ENCODE peak calls at places on chromosomes 5 and 9, in ten cellular contexts. One of them, this sample, is unnamed.
A peak's percentile ranks its signal among the peaks of the same experiment; 100 is the strongest.

GRCh38 chr5:178505639-178506407 is 84.4 kb downstream of the COL23A1 start:
- DNase-seq in KG1: no peak
- DNase-seq in activated CD8-positive, alpha-beta T cell treated with anti-CD3 and anti-CD28 coated beads for 36 hours: no peak
- DNase-seq in lung microvascular endothelial cell: no peak
- DNase-seq in anterior cingulate cortex: no peak
- DNase-seq in mesenteric fat pad: peak; percentile 82
- DNase-seq in activated gamma-delta T cell: no peak
- DNase-seq in amniotic stem cell: no peak
- DNase-seq in iris pigment epithelial cell: no peak
- DNase-seq in memory B cell: no peak
- DNase-seq in this sample: no peak

GRCh38 chr5:168656633-168657032 is 77.5 kb upstream of the PANK3 start:
- DNase-seq in KG1: no peak
- DNase-seq in activated CD8-positive, alpha-beta T cell treated with anti-CD3 and anti-CD28 coated beads for 36 hours: no peak
- DNase-seq in lung microvascular endothelial cell: no peak
- DNase-seq in anterior cingulate cortex: no peak
- DNase-seq in mesenteric fat pad: no peak
- DNase-seq in activated gamma-delta T cell: no peak
- DNase-seq in amniotic stem cell: no peak
- DNase-seq in iris pigment epithelial cell: peak; percentile 28
- DNase-seq in memory B cell: no peak
- DNase-seq in this sample: no peak

GRCh38 chr5:29882036-29882435 is 1311.5 kb upstream of the CDH6 start:
- DNase-seq in KG1: no peak
- DNase-seq in activated CD8-positive, alpha-beta T cell treated with anti-CD3 and anti-CD28 coated beads for 36 hours: no peak
- DNase-seq in lung microvascular endothelial cell: no peak
- DNase-seq in anterior cingulate cortex: no peak
- DNase-seq in mesenteric fat pad: no peak
- DNase-seq in activated gamma-delta T cell: no peak
- DNase-seq in amniotic stem cell: no peak
- DNase-seq in iris pigment epithelial cell: no peak
- DNase-seq in memory B cell: no peak
- DNase-seq in this sample: no peak

GRCh38 chr5:138032028-138032571 is 779 bp downstream of the FAM13B start:
- DNase-seq in KG1: peak; percentile 13
- DNase-seq in activated CD8-positive, alpha-beta T cell treated with anti-CD3 and anti-CD28 coated beads for 36 hours: peak; percentile 62
- DNase-seq in lung microvascular endothelial cell: peak; percentile 53
- DNase-seq in anterior cingulate cortex: no peak
- DNase-seq in mesenteric fat pad: no peak
- DNase-seq in activated gamma-delta T cell: peak; percentile 50
- DNase-seq in amniotic stem cell: no peak
- DNase-seq in iris pigment epithelial cell: peak; percentile 54
- DNase-seq in memory B cell: no peak
- DNase-seq in this sample: peak; percentile 36

GRCh38 chr5:19235101-19235584 is 752.9 kb downstream of the CDH18 start:
- DNase-seq in KG1: no peak
- DNase-seq in activated CD8-positive, alpha-beta T cell treated with anti-CD3 and anti-CD28 coated beads for 36 hours: no peak
- DNase-seq in lung microvascular endothelial cell: no peak
- DNase-seq in anterior cingulate cortex: no peak
- DNase-seq in mesenteric fat pad: no peak
- DNase-seq in activated gamma-delta T cell: no peak
- DNase-seq in amniotic stem cell: no peak
- DNase-seq in iris pigment epithelial cell: peak; percentile 0
- DNase-seq in memory B cell: no peak
- DNase-seq in this sample: no peak

GRCh38 chr9:5569357-5569756 is 59.0 kb downstream of the PDCD1LG2 start:
- DNase-seq in KG1: no peak
- DNase-seq in activated CD8-positive, alpha-beta T cell treated with anti-CD3 and anti-CD28 coated beads for 36 hours: no peak
- DNase-seq in lung microvascular endothelial cell: no peak
- DNase-seq in anterior cingulate cortex: no peak
- DNase-seq in mesenteric fat pad: no peak
- DNase-seq in activated gamma-delta T cell: no peak
- DNase-seq in amniotic stem cell: no peak
- DNase-seq in iris pigment epithelial cell: peak; percentile 35
- DNase-seq in memory B cell: no peak
- DNase-seq in this sample: no peak

GRCh38 chr9:115367780-115368179 is 249.8 kb upstream of the TNC start:
- DNase-seq in KG1: no peak
- DNase-seq in activated CD8-positive, alpha-beta T cell treated with anti-CD3 and anti-CD28 coated beads for 36 hours: no peak
- DNase-seq in lung microvascular endothelial cell: no peak
- DNase-seq in anterior cingulate cortex: no peak
- DNase-seq in mesenteric fat pad: no peak
- DNase-seq in activated gamma-delta T cell: no peak
- DNase-seq in amniotic stem cell: no peak
- DNase-seq in iris pigment epithelial cell: peak; percentile 76
- DNase-seq in memory B cell: no peak
- DNase-seq in this sample: no peak

GRCh38 chr9:120066315-120066714 is 513.7 kb downstream of the CDK5RAP2 start:
- DNase-seq in KG1: no peak
- DNase-seq in activated CD8-positive, alpha-beta T cell treated with anti-CD3 and anti-CD28 coated beads for 36 hours: no peak
- DNase-seq in lung microvascular endothelial cell: no peak
- DNase-seq in anterior cingulate cortex: no peak
- DNase-seq in mesenteric fat pad: no peak
- DNase-seq in activated gamma-delta T cell: no peak
- DNase-seq in amniotic stem cell: no peak
- DNase-seq in iris pigment epithelial cell: no peak
- DNase-seq in memory B cell: no peak
- DNase-seq in this sample: no peak

GRCh38 chr9:114372971-114373591 is 14.7 kb downstream of the AKNA start:
- DNase-seq in KG1: peak; percentile 86
- DNase-seq in activated CD8-positive, alpha-beta T cell treated with anti-CD3 and anti-CD28 coated beads for 36 hours: peak; percentile 96
- DNase-seq in lung microvascular endothelial cell: peak; percentile 28
- DNase-seq in anterior cingulate cortex: no peak
- DNase-seq in mesenteric fat pad: no peak
- DNase-seq in activated gamma-delta T cell: peak; percentile 69
- DNase-seq in amniotic stem cell: no peak
- DNase-seq in iris pigment epithelial cell: no peak
- DNase-seq in memory B cell: peak; percentile 68
- DNase-seq in this sample: peak; percentile 63

GRCh38 chr5:62093981-62094380 is 212.0 kb upstream of the KIF2A start:
- DNase-seq in KG1: no peak
- DNase-seq in activated CD8-positive, alpha-beta T cell treated with anti-CD3 and anti-CD28 coated beads for 36 hours: no peak
- DNase-seq in lung microvascular endothelial cell: peak; percentile 58
- DNase-seq in anterior cingulate cortex: no peak
- DNase-seq in mesenteric fat pad: no peak
- DNase-seq in activated gamma-delta T cell: no peak
- DNase-seq in amniotic stem cell: no peak
- DNase-seq in iris pigment epithelial cell: peak; percentile 43
- DNase-seq in memory B cell: no peak
- DNase-seq in this sample: no peak

GRCh38 chr9:88741335-88741734 is 206.4 kb downstream of the NXNL2 start:
- DNase-seq in KG1: peak; percentile 2
- DNase-seq in activated CD8-positive, alpha-beta T cell treated with anti-CD3 and anti-CD28 coated beads for 36 hours: peak; percentile 27
- DNase-seq in lung microvascular endothelial cell: no peak
- DNase-seq in anterior cingulate cortex: no peak
- DNase-seq in mesenteric fat pad: no peak
- DNase-seq in activated gamma-delta T cell: no peak
- DNase-seq in amniotic stem cell: no peak
- DNase-seq in iris pigment epithelial cell: no peak
- DNase-seq in memory B cell: no peak
- DNase-seq in this sample: no peak

GRCh38 chr5:110441035-110441434 is 285.4 kb downstream of the TMEM232 start:
- DNase-seq in KG1: no peak
- DNase-seq in activated CD8-positive, alpha-beta T cell treated with anti-CD3 and anti-CD28 coated beads for 36 hours: peak; percentile 18
- DNase-seq in lung microvascular endothelial cell: no peak
- DNase-seq in anterior cingulate cortex: no peak
- DNase-seq in mesenteric fat pad: no peak
- DNase-seq in activated gamma-delta T cell: no peak
- DNase-seq in amniotic stem cell: peak; percentile 19
- DNase-seq in iris pigment epithelial cell: peak; percentile 37
- DNase-seq in memory B cell: no peak
- DNase-seq in this sample: no peak

GRCh38 chr5:23042231-23042630 is 189.1 kb upstream of the CDH12 start:
- DNase-seq in KG1: no peak
- DNase-seq in activated CD8-positive, alpha-beta T cell treated with anti-CD3 and anti-CD28 coated beads for 36 hours: no peak
- DNase-seq in lung microvascular endothelial cell: no peak
- DNase-seq in anterior cingulate cortex: no peak
- DNase-seq in mesenteric fat pad: no peak
- DNase-seq in activated gamma-delta T cell: no peak
- DNase-seq in amniotic stem cell: no peak
- DNase-seq in iris pigment epithelial cell: no peak
- DNase-seq in memory B cell: no peak
- DNase-seq in this sample: no peak

GRCh38 chr9:19976226-19976625 is 187.4 kb upstream of the SLC24A2 start:
- DNase-seq in KG1: peak; percentile 54
- DNase-seq in activated CD8-positive, alpha-beta T cell treated with anti-CD3 and anti-CD28 coated beads for 36 hours: peak; percentile 46
- DNase-seq in lung microvascular endothelial cell: peak; percentile 88
- DNase-seq in anterior cingulate cortex: no peak
- DNase-seq in mesenteric fat pad: no peak
- DNase-seq in activated gamma-delta T cell: no peak
- DNase-seq in amniotic stem cell: no peak
- DNase-seq in iris pigment epithelial cell: peak; percentile 18
- DNase-seq in memory B cell: no peak
- DNase-seq in this sample: no peak

GRCh38 chr5:119814655-119815054 is 185.3 kb downstream of the FAM170A start:
- DNase-seq in KG1: no peak
- DNase-seq in activated CD8-positive, alpha-beta T cell treated with anti-CD3 and anti-CD28 coated beads for 36 hours: no peak
- DNase-seq in lung microvascular endothelial cell: no peak
- DNase-seq in anterior cingulate cortex: no peak
- DNase-seq in mesenteric fat pad: no peak
- DNase-seq in activated gamma-delta T cell: no peak
- DNase-seq in amniotic stem cell: no peak
- DNase-seq in iris pigment epithelial cell: no peak
- DNase-seq in memory B cell: no peak
- DNase-seq in this sample: no peak

GRCh38 chr9:117763314-117763713 is 59.1 kb downstream of the TLR4 start:
- DNase-seq in KG1: no peak
- DNase-seq in activated CD8-positive, alpha-beta T cell treated with anti-CD3 and anti-CD28 coated beads for 36 hours: peak; percentile 20
- DNase-seq in lung microvascular endothelial cell: peak; percentile 60
- DNase-seq in anterior cingulate cortex: no peak
- DNase-seq in mesenteric fat pad: no peak
- DNase-seq in activated gamma-delta T cell: no peak
- DNase-seq in amniotic stem cell: no peak
- DNase-seq in iris pigment epithelial cell: peak; percentile 53
- DNase-seq in memory B cell: no peak
- DNase-seq in this sample: no peak

GRCh38 chr9:128323786-128324185 is 1.1 kb downstream of the COQ4 start:
- DNase-seq in KG1: no peak
- DNase-seq in activated CD8-positive, alpha-beta T cell treated with anti-CD3 and anti-CD28 coated beads for 36 hours: no peak
- DNase-seq in lung microvascular endothelial cell: no peak
- DNase-seq in anterior cingulate cortex: no peak
- DNase-seq in mesenteric fat pad: no peak
- DNase-seq in activated gamma-delta T cell: no peak
- DNase-seq in amniotic stem cell: no peak
- DNase-seq in iris pigment epithelial cell: peak; percentile 24
- DNase-seq in memory B cell: no peak
- DNase-seq in this sample: no peak

GRCh38 chr9:20805766-20806165 is 121.7 kb downstream of the FOCAD start:
- DNase-seq in KG1: no peak
- DNase-seq in activated CD8-positive, alpha-beta T cell treated with anti-CD3 and anti-CD28 coated beads for 36 hours: no peak
- DNase-seq in lung microvascular endothelial cell: no peak
- DNase-seq in anterior cingulate cortex: no peak
- DNase-seq in mesenteric fat pad: no peak
- DNase-seq in activated gamma-delta T cell: no peak
- DNase-seq in amniotic stem cell: no peak
- DNase-seq in iris pigment epithelial cell: no peak
- DNase-seq in memory B cell: no peak
- DNase-seq in this sample: no peak

GRCh38 chr5:122150128-122150685 is 20.9 kb downstream of the ZNF474 start:
- DNase-seq in KG1: no peak
- DNase-seq in activated CD8-positive, alpha-beta T cell treated with anti-CD3 and anti-CD28 coated beads for 36 hours: no peak
- DNase-seq in lung microvascular endothelial cell: no peak
- DNase-seq in anterior cingulate cortex: no peak
- DNase-seq in mesenteric fat pad: no peak
- DNase-seq in activated gamma-delta T cell: no peak
- DNase-seq in amniotic stem cell: no peak
- DNase-seq in iris pigment epithelial cell: peak; percentile 80
- DNase-seq in memory B cell: no peak
- DNase-seq in this sample: no peak

This sample was measured in esophagus squamous epithelium.